ENCODE peak calls at places on chromosomes 6 and 20, in five cellular contexts. J, Z, V, C and Y are unnamed samples.

GRCh38 chr6:39037082-39037487 is 11.5 kb upstream of the GLP1R start:
- DNase-seq in J (no peak), Z (no peak), V (no peak), C (no peak), Y (no peak)

GRCh38 chr20:34538671-34539123 is 19.8 kb upstream of the MAP1LC3A start:
- DNase-seq in J (no peak), Z (peak), V (peak), C (peak), Y (peak)

GRCh38 chr6:43942616-43943015 is 172.6 kb downstream of the VEGFA start:
- DNase-seq in J (no peak), Z (peak), V (no peak), C (no peak), Y (no peak)

GRCh38 chr6:108744996-108745395 is 103.2 kb upstream of the ARMC2 start:
- DNase-seq in J (no peak), Z (no peak), V (no peak), C (no peak), Y (no peak)

GRCh38 chr20:9359561-9360308 is 154.7 kb upstream of the LAMP5 start:
- DNase-seq in J (peak), Z (peak), V (peak), C (peak), Y (peak)

GRCh38 chr20:20364747-20365558 is 3.0 kb upstream of the INSM1 start:
- DNase-seq in J (no peak), Z (no peak), V (no peak), C (peak), Y (no peak)

GRCh38 chr20:45374101-45374467 is 4.0 kb downstream of the TP53TG5 start:
- DNase-seq in J (no peak), Z (no peak), V (no peak), C (no peak), Y (no peak)

GRCh38 chr6:135906542-135906941 is 55.0 kb downstream of the PDE7B start:
- DNase-seq in J (no peak), Z (no peak), V (no peak), C (no peak), Y (peak)

GRCh38 chr20:63574829-63575720 is 1.0 kb upstream of the HELZ2 start:
- DNase-seq in J (no peak), Z (no peak), V (no peak), C (no peak), Y (peak)

GRCh38 chr20:63578224-63579016 is 4.4 kb upstream of the HELZ2 start:
- DNase-seq in J (no peak), Z (no peak), V (no peak), C (no peak), Y (no peak)

GRCh38 chr20:63579017-63579705 is 5.1 kb upstream of the HELZ2 start:
- DNase-seq in J (no peak), Z (no peak), V (no peak), C (no peak), Y (no peak)

GRCh38 chr20:63576311-63576710 is 2.3 kb upstream of the HELZ2 start:
- DNase-seq in J (no peak), Z (no peak), V (no peak), C (no peak), Y (no peak)

GRCh38 chr20:63577317-63577894 is 3.4 kb upstream of the HELZ2 start:
- DNase-seq in J (no peak), Z (no peak), V (no peak), C (no peak), Y (no peak)
- H2BK12ac ChIP-seq in J (no peak), Z (no peak), V (no peak), C (no peak), Y (no peak)

DNA sequence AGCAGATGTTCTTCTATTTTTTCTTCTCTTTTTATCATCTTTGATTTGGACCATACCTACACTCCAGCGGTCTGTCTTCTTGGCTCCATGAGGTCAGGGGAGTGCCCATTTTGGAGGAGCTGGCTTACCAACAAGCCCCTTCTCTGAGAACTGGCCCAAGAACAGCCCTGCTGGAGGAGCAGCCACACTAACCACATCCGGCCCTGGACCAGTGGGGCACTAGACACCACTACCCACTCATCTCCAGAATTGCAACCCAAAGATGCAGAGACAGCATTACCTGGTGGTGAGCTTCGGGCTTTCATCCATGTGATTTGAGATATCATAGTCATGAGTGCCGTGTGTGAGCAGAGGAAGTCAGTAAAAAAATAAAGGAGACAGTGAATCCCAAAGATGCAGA is 599.4 kb upstream of the CDH4 start:
- DNase-seq in J (no peak), Z (no peak), V (no peak), C (no peak), Y (no peak)
- H2BK12ac ChIP-seq in J (no peak), Z (no peak), V (no peak), C (no peak), Y (no peak)

GRCh38 chr6:142336183-142336582 is 34.4 kb downstream of the ADGRG6 start:
- DNase-seq in J (no peak), Z (no peak), V (no peak), C (no peak), Y (no peak)

GRCh38 chr6:142335415-142335814 is 33.6 kb downstream of the ADGRG6 start:
- DNase-seq in J (no peak), Z (no peak), V (no peak), C (no peak), Y (no peak)

GRCh38 chr6:142339969-142340368 is 38.2 kb downstream of the ADGRG6 start:
- DNase-seq in J (no peak), Z (no peak), V (no peak), C (no peak), Y (no peak)

GRCh38 chr6:142334294-142334693 is 32.5 kb downstream of the ADGRG6 start:
- DNase-seq in J (no peak), Z (no peak), V (no peak), C (no peak), Y (no peak)

DNA sequence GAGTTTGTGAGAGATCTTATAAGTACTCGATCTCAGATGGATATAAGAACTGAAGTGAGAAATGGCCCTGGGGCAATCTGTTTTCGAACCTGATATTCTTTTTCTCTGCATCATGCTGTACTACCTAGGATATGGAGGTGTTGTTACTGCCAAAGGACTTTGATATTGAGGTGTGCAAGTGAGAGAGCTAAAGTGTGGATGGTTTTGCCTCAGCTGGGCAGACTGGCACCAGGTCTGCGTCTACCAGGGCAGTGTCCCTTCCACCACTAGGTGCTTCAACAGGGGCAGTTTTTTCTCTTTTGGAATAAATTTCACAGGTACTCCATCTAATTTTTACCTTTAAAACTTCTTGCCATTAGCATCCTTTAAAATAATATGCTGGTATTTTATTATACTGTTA is 35.0 kb downstream of the ADGRG6 start:
- DNase-seq in J (no peak), Z (no peak), V (no peak), C (no peak), Y (no peak)
- H2BK12ac ChIP-seq in J (no peak), Z (no peak), V (no peak), C (no peak), Y (no peak)

GRCh38 chr6:113496157-113496556 is 361.0 kb upstream of the MARCKS start:
- DNase-seq in J (no peak), Z (no peak), V (no peak), C (no peak), Y (peak)

GRCh38 chr6:113495521-113495920 is 361.6 kb upstream of the MARCKS start:
- DNase-seq in J (no peak), Z (no peak), V (peak), C (no peak), Y (peak)

DNA sequence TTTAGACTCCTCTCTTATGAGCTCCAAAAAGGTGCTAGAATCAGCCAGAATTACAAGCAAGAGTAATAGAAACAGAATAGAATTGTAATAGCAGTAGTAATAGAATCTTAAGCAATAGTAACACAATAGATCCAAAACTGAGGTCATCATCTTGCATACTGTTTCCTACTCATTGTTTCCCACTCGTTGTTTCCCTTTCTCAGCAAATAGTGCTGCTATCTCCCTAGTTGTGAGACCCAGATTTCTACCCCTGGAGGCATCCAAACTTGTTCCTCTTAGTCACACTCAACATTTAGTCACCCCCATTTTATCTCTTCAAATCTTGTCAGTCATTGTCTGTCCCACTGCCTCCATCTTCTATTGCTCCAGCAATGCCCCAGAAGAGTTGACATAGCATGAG is 356.9 kb upstream of the MARCKS start:
- DNase-seq in J (no peak), Z (no peak), V (no peak), C (no peak), Y (no peak)
- H2BK12ac ChIP-seq in J (no peak), Z (no peak), V (no peak), C (no peak), Y (no peak)

DNA sequence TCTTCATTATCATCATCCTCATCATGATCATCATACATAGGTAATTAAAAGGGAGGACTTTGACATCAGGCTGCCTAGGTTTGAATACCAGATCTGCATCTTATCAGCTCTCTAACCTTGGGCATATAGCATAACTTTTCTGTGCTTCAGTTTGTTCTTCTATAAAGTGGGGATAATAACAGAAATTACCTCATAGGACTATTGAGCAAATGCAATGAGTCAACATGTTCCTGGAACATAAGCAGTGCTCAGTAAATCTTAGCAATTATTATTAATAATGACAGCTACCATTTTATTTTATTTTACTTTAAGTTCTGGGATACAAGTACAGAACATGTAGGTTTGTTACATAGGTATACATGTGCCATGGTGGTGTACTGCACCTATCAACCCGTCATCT is 7.2 kb downstream of the C20orf202 start:
- DNase-seq in J (no peak), Z (no peak), V (no peak), C (no peak), Y (no peak)
- H2BK12ac ChIP-seq in J (no peak), Z (no peak), V (no peak), C (no peak), Y (no peak)

GRCh38 chr6:111683126-111683525 is 77.4 kb upstream of the TRAF3IP2 start:
- DNase-seq in J (no peak), Z (no peak), V (no peak), C (no peak), Y (no peak)

GRCh38 chr6:111679126-111679525 is 73.4 kb upstream of the TRAF3IP2 start:
- DNase-seq in J (no peak), Z (no peak), V (no peak), C (no peak), Y (no peak)

GRCh38 chr6:111680013-111680712 is 74.5 kb upstream of the TRAF3IP2 start:
- DNase-seq in J (no peak), Z (no peak), V (no peak), C (no peak), Y (no peak)

GRCh38 chr6:111683749-111684267 is 78.1 kb upstream of the TRAF3IP2 start:
- DNase-seq in J (no peak), Z (no peak), V (no peak), C (no peak), Y (peak)

DNA sequence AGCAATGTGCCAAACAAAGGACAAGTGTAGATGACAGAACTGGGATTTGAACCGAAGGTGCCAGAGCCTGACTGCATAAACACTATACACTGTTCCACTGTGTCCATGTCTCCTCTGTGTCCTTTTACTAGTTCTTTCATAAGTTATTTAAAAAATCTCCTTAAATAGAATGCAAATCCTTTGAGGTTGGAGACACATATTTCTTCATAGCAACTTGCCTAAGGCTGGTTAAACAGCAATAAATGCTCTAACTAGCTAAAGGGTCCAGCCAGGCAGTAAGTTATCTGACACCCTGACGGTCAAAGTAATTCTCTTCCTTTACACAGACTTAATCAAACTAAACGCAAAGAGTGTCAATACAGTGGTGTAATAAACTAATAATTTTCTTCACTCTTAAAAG is 76.2 kb upstream of the TRAF3IP2 start:
- DNase-seq in J (no peak), Z (no peak), V (no peak), C (no peak), Y (no peak)
- H2BK12ac ChIP-seq in J (no peak), Z (no peak), V (no peak), C (no peak), Y (no peak)

DNA sequence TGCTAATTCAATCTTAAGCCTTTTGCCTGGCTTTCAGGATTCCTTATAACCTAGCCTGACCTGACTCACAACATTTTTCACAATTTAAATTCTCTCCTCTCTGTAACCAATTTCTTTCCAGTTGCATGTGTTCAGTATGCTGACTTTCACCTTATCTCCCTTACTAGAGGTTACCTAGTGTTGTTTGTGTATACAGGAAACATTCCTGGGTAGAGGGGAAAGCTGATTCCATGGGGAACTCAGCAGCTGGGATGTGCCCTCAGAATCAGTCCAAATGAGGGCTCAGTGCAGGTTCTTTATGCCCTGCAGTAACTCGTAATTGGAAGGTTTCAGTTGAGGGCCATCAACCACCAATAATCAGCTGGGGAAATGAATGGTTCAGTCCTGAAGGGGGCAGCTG is 18.5 kb downstream of the PKIB start:
- DNase-seq in J (no peak), Z (no peak), V (no peak), C (no peak), Y (no peak)
- H2BK12ac ChIP-seq in J (no peak), Z (no peak), V (no peak), C (no peak), Y (no peak)